ENCODE peak calls at places on chromosomes 12 and 14, in five cellular contexts. R is H1, Y is IMR-90, B is mesenchymal stem cell, U is neuronal stem cell. Q is an unnamed sample.

GRCh38 chr12:110501378-110501721 is 561 bp downstream of the VPS29 start:
- DNase-seq in R (no peak), Y (peak), B (peak), U (peak), Q (peak)

GRCh38 chr12:107126688-107127481 is 33.5 kb upstream of the CRY1 start:
- DNase-seq in R (no peak), Y (peak), B (no peak), U (no peak), Q (no peak)

GRCh38 chr14:105010106-105010505 is 10.8 kb downstream of the CDCA4 start:
- DNase-seq in R (no peak), Y (no peak), B (no peak), U (no peak), Q (no peak)

GRCh38 chr14:31965735-31966598 is 111.1 kb upstream of the ARHGAP5 start:
- DNase-seq in R (no peak), Y (peak), B (no peak), U (no peak), Q (peak)

GRCh38 chr12:47307680-47308399 is 228.1 kb upstream of the AMIGO2 start:
- DNase-seq in R (peak), Y (peak), B (peak), U (peak), Q (peak)

GRCh38 chr12:103558879-103559278 is 28.2 kb upstream of the STAB2 start:
- DNase-seq in R (no peak), Y (no peak), B (no peak), U (no peak), Q (peak)

GRCh38 chr12:132342322-132342721 is 12.9 kb upstream of the GALNT9 start:
- DNase-seq in R (no peak), Y (no peak), B (no peak), U (peak), Q (no peak)

GRCh38 chr14:93137864-93138263 is 22.1 kb upstream of the ITPK1 start:
- DNase-seq in R (no peak), Y (peak), B (no peak), U (no peak), Q (no peak)

GRCh38 chr12:72077111-72077820 is 138.6 kb downstream of the TPH2 start:
- DNase-seq in R (no peak), Y (no peak), B (no peak), U (no peak), Q (no peak)

GRCh38 chr12:45969084-45969483 is 21.3 kb downstream of the SCAF11 start:
- DNase-seq in R (no peak), Y (peak), B (peak), U (no peak), Q (no peak)

GRCh38 chr12:87995581-87996178 is 33.5 kb downstream of the C12orf50 start:
- DNase-seq in R (peak), Y (peak), B (peak), U (peak), Q (peak)

GRCh38 chr12:22733756-22734155 is 108.8 kb downstream of the ETNK1 start:
- DNase-seq in R (no peak), Y (no peak), B (no peak), U (no peak), Q (no peak)

GRCh38 chr14:103084021-103084919 is at the start of gene LBHD2:
- DNase-seq in R (no peak), Y (peak), B (no peak), U (no peak), Q (no peak)

GRCh38 chr12:89470741-89471504 is 53.7 kb downstream of the GALNT4 start:
- DNase-seq in R (no peak), Y (peak), B (peak), U (no peak), Q (peak)

GRCh38 chr12:124294686-124295315 is at the start of gene RFLNA:
- DNase-seq in R (no peak), Y (no peak), B (no peak), U (peak), Q (no peak)

GRCh38 chr12:53069621-53070410 is 9.4 kb downstream of the SPRYD3 start:
- DNase-seq in R (no peak), Y (no peak), B (no peak), U (no peak), Q (no peak)

GRCh38 chr12:49633703-49634311 is 10.4 kb downstream of the PRPF40B start:
- DNase-seq in R (no peak), Y (no peak), B (no peak), U (no peak), Q (no peak)

GRCh38 chr12:124599074-124599999 is 31.9 kb upstream of the NCOR2 start:
- DNase-seq in R (no peak), Y (peak), B (peak), U (no peak), Q (peak)

GRCh38 chr12:21773263-21773741 is 1.2 kb downstream of the KCNJ8 start:
- DNase-seq in R (peak), Y (peak), B (no peak), U (no peak), Q (no peak)

DNA sequence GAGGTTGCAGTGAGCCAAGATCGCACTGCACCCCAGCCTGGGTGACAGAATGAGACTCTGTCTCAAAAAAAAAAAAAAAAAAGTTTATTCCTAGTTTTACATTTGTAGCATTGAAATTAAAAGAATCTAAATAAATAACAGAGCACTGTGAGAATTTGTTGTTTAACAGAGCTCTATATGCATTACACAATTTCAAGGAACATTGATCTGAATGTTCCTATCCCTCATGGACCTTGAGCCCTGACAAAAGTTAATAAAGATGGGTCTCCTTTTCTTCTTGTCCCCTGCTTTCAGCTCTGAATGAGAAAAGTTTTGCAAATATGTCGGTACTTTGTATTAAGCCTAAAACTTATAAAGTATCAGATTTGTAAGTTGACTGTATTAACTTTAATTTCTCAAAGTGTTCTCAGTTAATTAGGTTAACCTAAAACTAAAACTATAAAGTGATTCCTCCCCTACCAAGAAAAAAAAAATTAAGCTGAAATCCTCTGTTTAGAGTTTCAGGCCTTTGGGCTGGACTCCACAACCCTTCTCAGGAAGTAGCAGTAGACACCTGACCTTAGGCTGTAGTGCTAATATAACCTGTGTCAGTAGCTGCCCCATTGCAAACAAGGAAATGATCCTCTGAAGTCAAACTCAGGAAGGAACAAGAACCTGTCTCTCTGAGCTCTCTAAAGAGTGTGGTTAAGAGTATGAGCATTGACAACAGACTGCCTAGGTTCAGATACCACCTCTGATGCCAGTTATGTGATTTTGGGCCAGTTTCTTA is 477.6 kb downstream of the DPF3 start:
- DNase-seq in R (no peak), Y (no peak), B (no peak), U (no peak), Q (no peak)
- H2AFZ ChIP-seq in R (no peak), Y (no peak), B (no peak), U (no peak), Q (no peak)

GRCh38 chr12:112381898-112382796 is at the start of gene HECTD4:
- DNase-seq in R (peak), Y (peak), B (peak), U (peak), Q (peak)
- H3K18ac ChIP-seq in R (no peak), Y (peak), B (peak), U (peak), Q (peak)

DNA sequence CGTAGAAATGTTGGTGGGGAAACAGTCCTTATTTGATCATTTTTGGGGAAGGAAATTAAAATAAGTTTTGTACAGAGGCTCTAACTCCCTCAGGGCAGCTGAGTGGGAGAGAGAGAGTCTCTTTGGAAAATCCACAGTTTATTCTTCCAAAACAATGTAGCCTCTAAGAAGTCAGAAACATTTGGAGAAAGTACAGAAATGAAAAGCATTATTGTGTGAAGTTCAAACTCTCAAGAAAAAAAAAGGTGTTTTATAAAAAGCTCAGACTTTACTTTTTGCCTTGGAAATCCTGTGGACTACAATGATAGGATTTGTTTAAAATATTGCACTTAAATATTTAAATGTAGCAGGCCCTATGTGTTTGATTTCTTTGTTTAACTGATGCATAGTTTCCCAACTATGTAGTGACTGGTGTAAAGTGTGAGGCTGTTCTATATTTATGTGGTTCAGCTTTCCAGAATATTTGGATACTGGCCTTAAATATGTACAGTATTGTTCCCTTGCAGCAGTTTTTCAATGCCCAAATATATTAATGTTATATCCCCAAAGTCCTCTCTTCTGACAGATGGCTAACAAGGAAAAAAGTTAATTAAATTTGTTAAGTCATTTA is 82.0 kb upstream of the OTOGL start:
- DNase-seq in R (no peak), Y (peak), B (no peak), U (no peak), Q (no peak)
- H3K4me3 ChIP-seq in R (no peak), Y (no peak), B (no peak), U (no peak), Q (no peak)

GRCh38 chr14:51185180-51185579 is 54.9 kb upstream of the TMX1 start:
- DNase-seq in R (no peak), Y (no peak), B (no peak), U (no peak), Q (no peak)

GRCh38 chr14:51185754-51186153 is 54.3 kb upstream of the TMX1 start:
- DNase-seq in R (no peak), Y (no peak), B (no peak), U (no peak), Q (no peak)

GRCh38 chr14:51189600-51190376 is 50.3 kb upstream of the TMX1 start:
- DNase-seq in R (no peak), Y (no peak), B (no peak), U (no peak), Q (no peak)

DNA sequence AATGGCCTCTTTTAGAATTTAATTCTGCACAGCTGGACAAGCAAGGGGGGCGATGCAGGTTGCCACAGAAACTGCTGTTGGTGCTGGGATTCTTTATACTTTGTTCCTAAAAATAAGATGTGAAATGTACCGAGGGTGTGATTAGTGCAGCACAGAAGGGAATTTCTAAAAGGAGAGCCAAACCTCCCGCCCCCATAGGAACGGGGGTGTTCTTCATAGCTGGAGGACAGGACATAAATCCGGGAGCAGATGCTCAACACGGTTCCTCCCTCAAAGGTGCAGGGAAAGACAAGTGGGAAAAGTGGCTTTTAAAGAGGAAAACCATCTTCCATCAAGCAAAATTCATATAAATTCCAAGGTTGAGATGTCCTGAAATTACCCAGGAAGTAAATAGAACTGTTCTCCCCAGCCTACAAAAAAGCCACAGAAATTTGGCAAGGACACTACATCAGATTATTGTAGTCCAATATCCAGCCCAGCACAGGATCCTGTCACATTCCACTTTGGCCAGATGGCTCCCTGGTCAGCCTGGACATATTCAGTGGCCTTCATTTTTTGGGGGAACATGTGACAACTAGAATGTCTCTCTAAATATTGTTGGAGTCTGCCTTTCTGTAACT is 51.4 kb upstream of the TMX1 start:
- DNase-seq in R (no peak), Y (no peak), B (no peak), U (no peak), Q (no peak)
- H2AFZ ChIP-seq in R (no peak), Y (no peak), B (no peak), U (no peak), Q (no peak)

DNA sequence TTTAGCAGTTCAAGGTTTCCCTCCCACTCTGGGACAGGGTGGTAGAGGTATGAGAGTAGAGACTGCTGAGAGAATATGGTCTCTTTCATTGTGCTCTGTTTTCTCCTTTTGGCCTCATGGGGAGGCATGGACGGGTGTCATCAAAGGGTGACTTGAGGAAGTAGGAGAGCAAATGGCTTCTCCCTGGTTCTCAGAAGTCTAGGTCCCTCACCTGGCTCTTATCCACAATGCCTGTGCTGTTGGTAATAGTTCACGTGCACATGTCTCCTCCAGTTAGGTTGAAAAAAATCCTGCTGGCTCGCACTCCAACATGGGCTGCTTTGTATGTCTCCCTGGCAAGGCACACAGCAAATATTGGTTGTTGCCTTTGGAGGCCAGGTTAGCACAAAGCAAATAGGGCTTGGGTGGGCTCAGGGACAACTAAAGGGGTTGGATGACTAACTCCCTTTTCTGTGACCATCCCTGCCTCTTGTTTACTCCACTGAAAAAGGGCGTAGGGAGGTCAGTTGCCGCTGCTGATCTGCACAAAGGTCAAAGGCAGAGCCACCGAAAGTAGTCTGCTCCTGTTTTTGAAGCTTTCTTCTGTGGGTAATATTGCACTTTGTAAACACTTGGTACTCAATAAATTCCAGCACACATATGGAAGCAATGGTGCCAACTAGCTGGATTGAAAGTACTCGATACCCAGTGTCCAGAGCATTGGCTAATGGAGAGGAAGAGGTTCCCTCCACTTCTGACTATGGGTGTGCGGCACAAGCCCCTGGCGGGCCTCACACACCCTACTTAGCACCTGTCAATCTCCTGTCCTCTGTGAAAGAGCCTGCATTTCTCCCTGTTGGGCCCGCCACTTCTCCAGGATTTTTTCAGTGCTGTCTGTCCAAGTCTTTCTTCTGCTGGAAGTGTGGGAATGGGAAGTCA is 121.8 kb downstream of the SLC38A6 start:
- DNase-seq in R (no peak), Y (no peak), B (no peak), U (no peak), Q (no peak)
- H3K18ac ChIP-seq in R (peak), Y (peak), B (peak), U (no peak), Q (no peak)

GRCh38 chr12:127145929-127146789 is 1120.8 kb upstream of the TMEM132C start:
- DNase-seq in R (no peak), Y (peak), B (no peak), U (no peak), Q (peak)

GRCh38 chr12:127145543-127145928 is 1121.4 kb upstream of the TMEM132C start:
- DNase-seq in R (no peak), Y (no peak), B (no peak), U (no peak), Q (no peak)

GRCh38 chr12:127148318-127148717 is 1118.7 kb upstream of the TMEM132C start:
- DNase-seq in R (no peak), Y (no peak), B (no peak), U (no peak), Q (no peak)

GRCh38 chr12:127147724-127148123 is 1119.2 kb upstream of the TMEM132C start:
- DNase-seq in R (no peak), Y (no peak), B (no peak), U (no peak), Q (no peak)

GRCh38 chr12:127146991-127147718 is 1119.8 kb upstream of the TMEM132C start:
- DNase-seq in R (no peak), Y (no peak), B (no peak), U (no peak), Q (no peak)
- H3K4me3 ChIP-seq in R (no peak), Y (no peak), B (no peak), U (no peak), Q (no peak)

Q was measured in trophoblast cell.